ENCODE peak calls at places on chromosome 19, in four cellular contexts. P is stimulated activated CD4-positive, alpha-beta T cell treated with anti-CD3 and anti-CD28 coated beads, Interleukin-2, amount 100 ng/mL, for 48 hours; N is endothelial cell; S is activated gamma-delta T cell treated with Interleukin-2 at 50 U/mL for 16 hours. Z is an unnamed sample.

GRCh38 chr19:50562329-50562728 is 5.9 kb downstream of the LRRC4B start:
- DNase-seq in S (no peak), P (no peak), N (no peak), Z (peak)

GRCh38 chr19:7692417-7693088 is 9.4 kb downstream of the FCER2 start:
- DNase-seq in N (no peak), P (no peak), S (no peak), Z (no peak)

GRCh38 chr19:29804493-29804892 is 7.3 kb upstream of the CCNE1 start:
- DNase-seq in S (no peak), N (no peak), P (peak), Z (no peak)

GRCh38 chr19:3142292-3142670 is 6.4 kb downstream of the GNA15 start:
- DNase-seq in N (no peak), P (peak), S (no peak), Z (no peak)

GRCh38 chr19:41323430-41324125 is 13.6 kb downstream of the CCDC97 start:
- DNase-seq in S (no peak), P (no peak), N (no peak), Z (no peak)

GRCh38 chr19:51158474-51159129 is 16.5 kb downstream of the SIGLEC7 start:
- DNase-seq in S (peak), P (peak), N (peak), Z (peak)

GRCh38 chr19:30662211-30662861 is 290.2 kb downstream of the ZNF536 start:
- DNase-seq in P (no peak), S (no peak), N (no peak), Z (peak)

GRCh38 chr19:34601071-34601470 is 75.9 kb downstream of the SCGB2B2 start:
- DNase-seq in P (no peak), N (no peak), S (no peak), Z (no peak)

GRCh38 chr19:31372245-31372781 is 23.1 kb upstream of the TSHZ3 start:
- DNase-seq in P (no peak), N (no peak), S (no peak), Z (no peak)

GRCh38 chr19:1855040-1855827 is 7.0 kb upstream of the REXO1 start:
- DNase-seq in P (peak), S (peak), N (peak), Z (peak)

GRCh38 chr19:15265849-15266248 is 33.6 kb upstream of the EPHX3 start:
- DNase-seq in P (no peak), S (no peak), N (no peak), Z (peak)

GRCh38 chr19:21698215-21698614 is 69.2 kb downstream of the ZNF100 start:
- DNase-seq in S (no peak), N (no peak), P (no peak), Z (peak)

GRCh38 chr19:18775586-18776287 is 15.4 kb downstream of the COMP start:
- DNase-seq in P (no peak), S (no peak), N (no peak), Z (no peak)

GRCh38 chr19:37691881-37692504 is 27.6 kb downstream of the ZNF607 start:
- DNase-seq in N (peak), P (peak), S (peak), Z (peak)

GRCh38 chr19:56107626-56108351 is 13.3 kb downstream of the ZNF787 start:
- DNase-seq in S (no peak), P (no peak), N (no peak), Z (no peak)

GRCh38 chr19:57314146-57314545 is 6.1 kb upstream of the ZNF543 start:
- DNase-seq in P (no peak), N (no peak), S (no peak), Z (no peak)

GRCh38 chr19:1786668-1787067 is 25.4 kb downstream of the ATP8B3 start:
- DNase-seq in P (no peak), S (no peak), N (no peak), Z (no peak)

GRCh38 chr19:38538793-38539528 is 78.8 kb downstream of the MAP4K1 start:
- DNase-seq in S (peak), N (no peak), P (no peak), Z (peak)

GRCh38 chr19:7482584-7483439 is 6.0 kb downstream of the PEX11G start:
- DNase-seq in S (no peak), N (peak), P (no peak), Z (no peak)

GRCh38 chr19:46036745-46037126 is 4.1 kb downstream of the IGFL4 start:
- DNase-seq in N (no peak), S (no peak), P (no peak), Z (no peak)

GRCh38 chr19:38685666-38686529 is 38.4 kb downstream of the ACTN4 start:
- DNase-seq in S (no peak), P (no peak), N (peak), Z (peak)

Z was measured in retina.